ENCODE peak calls at places on chromosomes 12 and 14, in ten cellular contexts. S, T, K, G, X, Q, H, M, W and R are unnamed samples.

GRCh38 chr12:24073170-24073810 is 123.8 kb upstream of the SOX5 start:
- DNase-seq in Q (no peak), X (no peak), K (no peak), W (no peak), S (no peak), G (no peak), T (no peak), H (no peak), M (no peak), R (no peak)

GRCh38 chr14:74401504-74402241 is 24.3 kb downstream of the SYNDIG1L start:
- DNase-seq in Q (peak; percentile 86), M (peak; percentile 62), X (peak; percentile 53), G (peak; percentile 76), K (no peak), S (peak; percentile 50), T (no peak), H (peak; percentile 78), W (peak; percentile 62), R (no peak)

GRCh38 chr14:98182385-98183055 is 1089.5 kb downstream of the BCL11B start:
- DNase-seq in H (no peak), M (no peak), T (no peak), Q (no peak), S (no peak), G (no peak), W (no peak), K (no peak), X (no peak), R (no peak)

GRCh38 chr12:101637936-101638335 is 43.2 kb downstream of the MYBPC1 start:
- DNase-seq in T (no peak), M (no peak), Q (no peak), G (no peak), K (no peak), H (no peak), W (no peak), X (no peak), S (no peak), R (no peak)

GRCh38 chr12:7142057-7142644 is 12.0 kb downstream of the CLSTN3 start:
- DNase-seq in T (peak; percentile 39), X (peak; percentile 20), H (no peak), G (peak; percentile 70), S (no peak), K (peak; percentile 79), M (peak; percentile 54), W (peak; percentile 48), Q (peak; percentile 60), R (peak; percentile 66)

GRCh38 chr12:74689071-74689655 is 151.5 kb downstream of the ATXN7L3B start:
- DNase-seq in T (peak; percentile 4), S (no peak), Q (peak; percentile 46), M (no peak), X (no peak), K (no peak), W (no peak), G (peak; percentile 56), H (no peak), R (no peak)

GRCh38 chr12:106971065-106971464 is 15.4 kb downstream of the TMEM263 start:
- DNase-seq in T (no peak), S (no peak), W (no peak), X (no peak), Q (no peak), K (no peak), H (no peak), G (no peak), M (no peak), R (no peak)

GRCh38 chr14:92802678-92803077 is 8.6 kb downstream of the GOLGA5 start:
- DNase-seq in S (no peak), G (no peak), K (no peak), X (no peak), Q (no peak), W (no peak), T (no peak), M (no peak), H (no peak), R (no peak)

DNA sequence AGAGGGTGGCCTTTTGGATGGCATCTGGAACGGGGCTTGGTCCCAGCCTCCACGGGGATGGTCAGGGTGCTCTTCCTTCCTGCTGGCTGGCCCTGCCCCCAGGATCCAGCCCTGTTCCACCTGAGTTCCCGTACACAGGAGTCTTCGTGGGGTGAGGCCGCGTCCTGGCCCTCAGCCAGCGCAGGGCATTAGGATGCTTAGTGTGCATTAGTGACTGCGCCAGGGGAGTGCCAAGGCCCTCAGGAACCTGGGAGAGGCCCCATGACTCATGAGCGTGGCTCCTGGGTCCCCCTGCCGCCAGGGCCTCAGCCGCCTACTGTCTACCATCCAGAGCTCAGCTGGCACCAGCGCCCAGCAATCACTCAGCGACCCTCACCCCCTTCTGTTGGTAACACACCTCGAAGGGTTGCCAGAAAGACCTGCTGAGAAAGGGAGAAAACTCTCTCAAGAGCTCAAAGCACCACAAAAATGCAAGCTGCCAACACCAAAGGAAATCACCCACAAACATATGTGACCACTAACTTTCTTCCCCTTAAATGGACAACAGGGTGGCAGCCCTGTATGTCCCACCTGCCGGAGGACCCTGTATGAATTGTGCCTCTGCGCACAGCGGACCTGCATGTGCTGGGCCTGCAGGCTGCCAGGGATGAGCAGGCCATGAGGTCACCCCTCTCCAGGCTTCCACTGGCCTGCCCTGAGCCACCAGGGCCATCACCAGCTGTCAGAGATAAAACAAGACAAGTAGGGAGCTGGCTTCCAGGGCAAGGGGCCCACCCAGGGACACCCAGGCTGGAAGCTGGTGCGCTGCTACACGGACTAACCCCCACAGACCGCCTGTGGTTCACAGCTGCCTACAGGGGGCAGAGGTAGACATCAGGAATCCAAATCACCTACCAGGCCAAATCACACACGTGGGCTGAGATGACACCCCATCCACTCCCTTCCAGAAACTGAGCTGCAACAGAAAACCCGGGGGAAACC is 28.7 kb downstream of the CCDC85C start:
- DNase-seq in Q (peak; percentile 47), K (peak; percentile 91), X (no peak), G (no peak), H (peak; percentile 91), W (peak; percentile 91), T (no peak), S (no peak), M (no peak), R (peak; percentile 89)
- H3K4me1 ChIP-seq in Q (peaks cover 84% of the 10 kb centered on the region), K (peaks cover 63% of the 10 kb centered on the region), X (no peaks in the 10 kb centered on the region), G (peaks cover 66% of the 10 kb centered on the region), H (peaks cover 82% of the 10 kb centered on the region), W (peaks cover 100% of the 10 kb centered on the region), T (peaks cover 68% of the 10 kb centered on the region), S (peaks cover 59% of the 10 kb centered on the region), M (no peaks in the 10 kb centered on the region), R (peaks cover 86% of the 10 kb centered on the region)

GRCh38 chr14:21204167-21205025 is 48.5 kb upstream of the OR5AU1 start:
- DNase-seq in S (no peak), K (no peak), T (no peak), H (no peak), X (no peak), M (no peak), W (no peak), Q (no peak), G (no peak), R (no peak)

GRCh38 chr14:21205026-21205677 is 49.3 kb upstream of the OR5AU1 start:
- DNase-seq in M (no peak), K (no peak), T (no peak), W (no peak), X (no peak), H (no peak), S (no peak), G (no peak), Q (no peak), R (no peak)

GRCh38 chr14:21202463-21203358 is 46.8 kb upstream of the OR5AU1 start:
- DNase-seq in W (no peak), S (no peak), G (no peak), Q (no peak), X (no peak), M (no peak), K (no peak), H (no peak), T (no peak), R (no peak)

GRCh38 chr14:21201732-21202462 is 46.0 kb upstream of the OR5AU1 start:
- DNase-seq in H (no peak), X (no peak), W (no peak), G (no peak), M (no peak), T (no peak), S (no peak), Q (no peak), K (no peak), R (no peak)

DNA sequence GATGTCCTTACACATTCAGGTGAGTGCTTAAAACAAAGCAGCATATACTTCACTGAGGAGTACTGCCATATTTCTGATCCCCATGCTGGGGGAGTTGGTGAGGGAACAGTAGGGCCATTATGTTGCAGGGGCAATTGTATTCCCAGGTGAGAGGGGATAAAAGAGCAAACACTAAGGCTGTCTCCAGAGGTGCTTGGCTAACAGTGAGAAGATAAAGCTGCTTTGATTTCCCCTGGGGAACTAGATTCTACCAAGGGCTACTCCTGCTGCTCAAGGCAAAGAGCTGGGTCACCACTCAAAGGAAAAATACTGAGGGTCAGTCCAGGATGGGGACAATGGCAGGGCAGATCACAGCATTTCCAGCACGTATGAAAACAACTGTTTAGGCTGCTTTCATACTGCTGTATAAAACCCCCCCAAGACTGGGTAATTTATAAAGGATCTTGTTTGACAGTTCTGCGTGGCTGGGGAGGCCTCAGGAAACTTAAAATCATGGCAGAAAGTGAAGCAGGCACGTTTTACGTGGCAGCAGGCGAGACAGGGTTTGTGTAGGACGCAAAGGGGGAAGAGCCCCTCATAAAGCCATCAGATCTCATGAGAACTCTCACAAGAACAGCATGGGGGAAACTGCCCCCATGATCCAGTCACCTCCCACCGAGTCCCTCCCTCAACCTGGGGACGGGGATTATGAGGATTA is 47.8 kb upstream of the OR5AU1 start:
- DNase-seq in T (no peak), K (no peak), Q (no peak), H (no peak), X (no peak), W (no peak), G (no peak), S (no peak), M (no peak), R (no peak)
- H3K4me1 ChIP-seq in T (no peaks in the 10 kb centered on the region), K (peaks cover 4% of the 10 kb centered on the region), Q (peaks cover 7% of the 10 kb centered on the region), H (no peaks in the 10 kb centered on the region), X (no peaks in the 10 kb centered on the region), W (no peaks in the 10 kb centered on the region), G (peaks cover 23% of the 10 kb centered on the region), S (no peaks in the 10 kb centered on the region), M (no peaks in the 10 kb centered on the region), R (peaks cover 19% of the 10 kb centered on the region)

GRCh38 chr14:50088117-50088515 is 28.3 kb downstream of the VCPKMT start:
- DNase-seq in S (no peak), W (no peak), X (no peak), H (no peak), Q (no peak), M (no peak), T (no peak), K (no peak), G (no peak), R (no peak)
- H3K4me1 ChIP-seq in S (no peaks in the 10 kb centered on the region), W (no peaks in the 10 kb centered on the region), X (peaks cover 88% of the 10 kb centered on the region), H (peaks cover 8% of the 10 kb centered on the region), Q (peaks cover 5% of the 10 kb centered on the region), M (peaks cover 88% of the 10 kb centered on the region), T (no peaks in the 10 kb centered on the region), K (peaks cover 3% of the 10 kb centered on the region), G (no peaks in the 10 kb centered on the region), R (peaks cover 7% of the 10 kb centered on the region)

GRCh38 chr12:30154996-30155730 is 371.4 kb upstream of the TMTC1 start:
- DNase-seq in H (no peak), S (no peak), M (no peak), W (no peak), T (no peak), G (no peak), X (no peak), Q (no peak), K (no peak), R (no peak)

GRCh38 chr12:30151831-30152230 is 368.1 kb upstream of the TMTC1 start:
- DNase-seq in Q (no peak), G (no peak), W (no peak), K (no peak), H (no peak), X (no peak), M (no peak), S (no peak), T (no peak), R (no peak)

GRCh38 chr12:30152705-30153104 is 369.0 kb upstream of the TMTC1 start:
- DNase-seq in M (no peak), G (no peak), Q (no peak), T (no peak), X (no peak), W (no peak), S (no peak), K (no peak), H (no peak), R (no peak)

DNA sequence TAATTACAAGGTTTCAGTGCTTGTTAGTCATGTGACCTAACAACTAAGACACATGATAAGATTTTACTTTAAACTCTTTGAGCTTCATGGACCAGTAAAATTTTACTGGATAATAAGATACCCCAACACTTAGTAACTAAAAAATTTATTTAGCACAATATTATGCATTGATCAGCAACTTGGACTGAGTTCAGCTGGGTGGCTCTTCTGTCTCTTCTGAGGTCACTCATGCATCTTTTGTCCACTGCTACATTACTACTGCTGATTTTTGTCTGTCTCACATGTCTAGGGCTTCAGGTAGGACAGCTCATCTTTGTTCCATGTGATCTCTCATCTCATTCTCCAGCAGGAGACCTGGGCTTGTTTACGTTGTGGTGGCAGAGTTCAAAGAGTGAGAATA is 370.2 kb upstream of the TMTC1 start:
- DNase-seq in K (no peak), T (no peak), S (no peak), W (no peak), M (no peak), X (no peak), Q (no peak), H (no peak), G (no peak), R (no peak)
- H3K4me1 ChIP-seq in K (no peaks in the 10 kb centered on the region), T (no peaks in the 10 kb centered on the region), S (no peaks in the 10 kb centered on the region), W (no peaks in the 10 kb centered on the region), M (no peaks in the 10 kb centered on the region), X (no peaks in the 10 kb centered on the region), Q (no peaks in the 10 kb centered on the region), H (no peaks in the 10 kb centered on the region), G (no peaks in the 10 kb centered on the region), R (no peaks in the 10 kb centered on the region)